ENCODE peak calls at places on chromosomes 2 and 18, in five cellular contexts. A, P, X, I and C are unnamed samples.
A peak's percentile ranks its signal among the peaks of the same experiment; 100 is the strongest.

GRCh38 chr2:136025057-136025973 is 39.9 kb upstream of the DARS1 start:
- DNase-seq in A (peak; percentile 89), P (peak; percentile 31), X (peak; percentile 82), I (peak; percentile 77), C (peak; percentile 95)

GRCh38 chr2:26035110-26035728 is 1.3 kb downstream of the RAB10 start:
- DNase-seq in A (no peak), P (peak; percentile 19), X (no peak), I (no peak), C (no peak)

GRCh38 chr2:173232956-173233744 is 121.5 kb upstream of the CDCA7 start:
- DNase-seq in A (no peak), P (no peak), X (no peak), I (no peak), C (no peak)

GRCh38 chr2:54206596-54206995 is 49.4 kb downstream of the TSPYL6 start:
- DNase-seq in A (peak; percentile 32), P (peak; percentile 35), X (no peak), I (no peak), C (peak; percentile 27)

GRCh38 chr2:20617081-20617575 is 33.8 kb downstream of the HS1BP3 start:
- DNase-seq in A (no peak), P (no peak), X (peak; percentile 82), I (peak; percentile 89), C (peak; percentile 92)

GRCh38 chr2:236168110-236169067 is at the start of gene GBX2:
- DNase-seq in A (no peak), P (no peak), X (no peak), I (no peak), C (peak; percentile 95)

GRCh38 chr18:41128126-41128525 is 826.9 kb upstream of the PIK3C3 start:
- DNase-seq in A (no peak), P (no peak), X (no peak), I (no peak), C (no peak)

GRCh38 chr2:14756981-14757657 is 124.6 kb downstream of the LRATD1 start:
- DNase-seq in A (no peak), P (no peak), X (no peak), I (no peak), C (no peak)

GRCh38 chr18:48836231-48836805 is 114.4 kb downstream of the SMAD7 start:
- DNase-seq in A (no peak), P (no peak), X (peak; percentile 9), I (no peak), C (no peak)

GRCh38 chr18:47265197-47265596 is 13.7 kb upstream of the SKOR2 start:
- DNase-seq in A (no peak), P (no peak), X (no peak), I (no peak), C (no peak)

GRCh38 chr18:58362027-58362575 is 266.8 kb downstream of the ALPK2 start:
- DNase-seq in A (peak; percentile 53), P (no peak), X (no peak), I (no peak), C (no peak)

GRCh38 chr2:64348386-64349142 is 105.4 kb upstream of the LGALSL start:
- DNase-seq in A (no peak), P (no peak), X (no peak), I (no peak), C (no peak)

GRCh38 chr2:99572380-99572779 is 82.6 kb upstream of the REV1 start:
- DNase-seq in A (no peak), P (no peak), X (no peak), I (no peak), C (no peak)

GRCh38 chr2:42843131-42843530 is 50.7 kb upstream of the HAAO start:
- DNase-seq in A (no peak), P (no peak), X (no peak), I (no peak), C (no peak)

GRCh38 chr2:184597571-184597980 is 753 bp upstream of the ZNF804A start:
- DNase-seq in A (peak; percentile 62), P (peak; percentile 17), X (peak; percentile 52), I (peak; percentile 10), C (peak; percentile 82)

GRCh38 chr2:231640646-231641111 is 48.0 kb downstream of the TEX44 start:
- DNase-seq in A (no peak), P (no peak), X (peak; percentile 72), I (peak; percentile 51), C (no peak)

GRCh38 chr2:102484310-102485061 is 11.5 kb downstream of the SLC9A4 start:
- DNase-seq in A (no peak), P (no peak), X (no peak), I (no peak), C (no peak)

GRCh38 chr2:63537306-63537705 is 51.0 kb downstream of the WDPCP start:
- DNase-seq in A (no peak), P (no peak), X (no peak), I (no peak), C (no peak)

GRCh38 chr2:178271629-178272333 is 77.5 kb downstream of the OSBPL6 start:
- DNase-seq in A (no peak), P (no peak), X (no peak), I (peak; percentile 86), C (no peak)

GRCh38 chr2:11967946-11968465 is 221.6 kb downstream of the LPIN1 start:
- DNase-seq in A (no peak), P (no peak), X (no peak), I (peak; percentile 79), C (peak; percentile 52)

GRCh38 chr2:103367877-103368276 is 606.0 kb downstream of the TMEM182 start:
- DNase-seq in A (no peak), P (no peak), X (no peak), I (no peak), C (no peak)

GRCh38 chr2:166677996-166678395 is 183.9 kb upstream of the SCN7A start:
- DNase-seq in A (no peak), P (no peak), X (no peak), I (no peak), C (no peak)

GRCh38 chr2:113291191-113291590 is 12.5 kb upstream of the PAX8 start:
- DNase-seq in A (no peak), P (no peak), X (no peak), I (no peak), C (no peak)

GRCh38 chr2:191497822-191498221 is 180.1 kb upstream of the NABP1 start:
- DNase-seq in A (no peak), P (no peak), X (no peak), I (no peak), C (no peak)

GRCh38 chr2:126720647-126721046 is 64.7 kb downstream of the GYPC start:
- DNase-seq in A (no peak), P (no peak), X (no peak), I (no peak), C (no peak)